ENCODE peak calls at places on chromosomes 6 and 20, in nine cellular contexts. O, S, P, Q, T, M, A, C and F are unnamed samples.

GRCh38 chr6:14129572-14129971 is 12.0 kb downstream of the CD83 start:
- DNase-seq in C (peak; percentile 17), Q (peak; percentile 49), O (peak; percentile 7), A (peak; percentile 72), T (peak; percentile 73), S (peak; percentile 63), P (no peak), M (peak; percentile 47), F (peak; percentile 24)

GRCh38 chr6:45843848-45844521 is 171.7 kb downstream of the CLIC5 start:
- DNase-seq in Q (no peak), P (no peak), M (no peak), S (no peak), C (no peak), A (peak; percentile 73), O (no peak), T (no peak), F (peak; percentile 40)

GRCh38 chr6:22418714-22419113 is 121.9 kb upstream of the PRL start:
- DNase-seq in C (no peak), M (no peak), S (no peak), A (peak; percentile 15), O (no peak), T (no peak), Q (no peak), P (no peak), F (no peak)

GRCh38 chr6:108549741-108550140 is 11.0 kb upstream of the FOXO3 start:
- DNase-seq in A (no peak), Q (no peak), O (no peak), T (no peak), P (no peak), S (no peak), M (no peak), C (no peak), F (no peak)

GRCh38 chr6:90538651-90539050 is 48.2 kb downstream of the MAP3K7 start:
- DNase-seq in T (no peak), M (no peak), Q (no peak), S (no peak), O (no peak), P (no peak), C (no peak), A (peak; percentile 30), F (no peak)

GRCh38 chr6:57109905-57110304 is 19.9 kb downstream of the ZNF451 start:
- DNase-seq in S (no peak), O (no peak), A (peak; percentile 7), P (no peak), T (no peak), C (no peak), M (no peak), Q (no peak), F (no peak)

GRCh38 chr6:109322825-109323580 is 59.3 kb downstream of the CD164 start:
- DNase-seq in P (no peak), M (no peak), Q (no peak), A (no peak), S (no peak), T (no peak), C (no peak), O (no peak), F (no peak)

GRCh38 chr20:53032021-53033001 is 60.2 kb downstream of the TSHZ2 start:
- DNase-seq in O (no peak), A (no peak), M (no peak), S (no peak), P (no peak), T (no peak), Q (no peak), C (no peak), F (peak; percentile 65)

GRCh38 chr6:148818939-148819575 is 72.2 kb downstream of the UST start:
- DNase-seq in S (peak; percentile 7), P (no peak), Q (no peak), T (no peak), C (no peak), A (peak; percentile 48), O (no peak), M (no peak), F (no peak)

GRCh38 chr6:33960345-33961313 is 156.8 kb upstream of the MLN start:
- DNase-seq in P (no peak), O (no peak), T (no peak), C (no peak), Q (no peak), S (no peak), M (no peak), A (no peak), F (no peak)

GRCh38 chr6:52407467-52407866 is 12.7 kb upstream of the EFHC1 start:
- DNase-seq in O (peak; percentile 32), A (peak; percentile 75), M (no peak), S (peak; percentile 68), C (no peak), T (no peak), Q (peak; percentile 24), P (no peak), F (no peak)

GRCh38 chr6:151475653-151476523 is 17.9 kb upstream of the CCDC170 start:
- DNase-seq in C (peak; percentile 61), P (no peak), T (peak; percentile 69), O (peak; percentile 52), Q (peak; percentile 46), M (no peak), S (peak; percentile 33), A (peak; percentile 60), F (no peak)

GRCh38 chr6:32086661-32087573 is 22.2 kb downstream of the TNXB start:
- DNase-seq in A (peak; percentile 85), P (peak; percentile 51), Q (no peak), C (no peak), S (peak; percentile 76), T (no peak), O (no peak), M (no peak), F (peak; percentile 40)

GRCh38 chr20:35199696-35200095 is 26.8 kb upstream of the MMP24 start:
- DNase-seq in S (peak; percentile 58), T (no peak), A (peak; percentile 85), Q (no peak), C (no peak), M (no peak), O (no peak), P (no peak), F (peak; percentile 19)

GRCh38 chr6:47655719-47656595 is 42.4 kb upstream of the ADGRF4 start:
- DNase-seq in S (peak; percentile 2), T (peak; percentile 67), C (no peak), P (no peak), M (no peak), Q (peak; percentile 6), O (peak; percentile 39), A (peak; percentile 24), F (no peak)

GRCh38 chr20:59784365-59785117 is 148.9 kb downstream of the SYCP2 start:
- DNase-seq in O (no peak), T (no peak), Q (no peak), A (no peak), M (no peak), S (no peak), C (no peak), P (no peak), F (no peak)

GRCh38 chr6:128238248-128238647 is 282.2 kb downstream of the PTPRK start:
- DNase-seq in Q (no peak), O (no peak), T (no peak), C (no peak), M (no peak), P (no peak), A (no peak), S (no peak), F (no peak)

GRCh38 chr6:40568062-40568708 is 19.0 kb downstream of the LRFN2 start:
- DNase-seq in A (no peak), S (no peak), Q (no peak), P (no peak), O (no peak), C (no peak), T (no peak), M (no peak), F (no peak)